ENCODE peak calls at places on chromosomes 6 and 20, in five cellular contexts. T, G, J, Z and F are unnamed samples.

GRCh38 chr20:37670426-37670825 is 23.4 kb upstream of the CTNNBL1 start:
- DNase-seq in T (no peak), G (no peak), J (no peak), Z (no peak), F (no peak)

GRCh38 chr6:3432416-3432815 is 24.4 kb downstream of the SLC22A23 start:
- DNase-seq in T (no peak), G (no peak), J (no peak), Z (no peak), F (no peak)

GRCh38 chr20:51532577-51533191 is 9.8 kb downstream of the NFATC2 start:
- DNase-seq in T (no peak), G (no peak), J (no peak), Z (no peak), F (no peak)

GRCh38 chr6:125790403-125791150 is at the start of gene NCOA7:
- DNase-seq in T (peak), G (peak), J (peak), Z (peak), F (peak)

GRCh38 chr6:145929037-145929633 is 35.0 kb downstream of the SHPRH start:
- DNase-seq in T (peak), G (no peak), J (no peak), Z (peak), F (no peak)

GRCh38 chr20:10584319-10584812 is 89.4 kb downstream of the JAG1 start:
- DNase-seq in T (no peak), G (no peak), J (no peak), Z (no peak), F (no peak)

GRCh38 chr6:30612213-30612612 is 4.8 kb downstream of the PPP1R10 start:
- DNase-seq in T (peak), G (no peak), J (no peak), Z (peak), F (no peak)

GRCh38 chr6:21603516-21603952 is 10.0 kb downstream of the SOX4 start:
- DNase-seq in T (no peak), G (no peak), J (no peak), Z (no peak), F (no peak)

GRCh38 chr6:143501851-143502250 is 9.7 kb downstream of the FUCA2 start:
- DNase-seq in T (no peak), G (no peak), J (no peak), Z (no peak), F (no peak)

GRCh38 chr20:44231193-44231592 is 15.9 kb upstream of the GDAP1L1 start:
- DNase-seq in T (no peak), G (no peak), J (no peak), Z (no peak), F (no peak)

GRCh38 chr6:157075549-157076426 is 247.5 kb downstream of the TMEM242 start:
- DNase-seq in T (peak), G (no peak), J (no peak), Z (peak), F (no peak)

GRCh38 chr6:36595168-36595818 is 1.1 kb downstream of the SRSF3 start:
- DNase-seq in T (peak), G (no peak), J (peak), Z (peak), F (no peak)

GRCh38 chr20:57544838-57545564 is 15.9 kb upstream of the PCK1 start:
- DNase-seq in T (no peak), G (no peak), J (no peak), Z (peak), F (no peak)

GRCh38 chr6:31834367-31834703 is 6.8 kb downstream of the HSPA1B start:
- DNase-seq in T (peak), G (peak), J (peak), Z (peak), F (peak)

GRCh38 chr20:52379723-52380336 is 188.3 kb upstream of the ZFP64 start:
- DNase-seq in T (peak), G (peak), J (peak), Z (peak), F (no peak)

GRCh38 chr20:51678041-51678697 is 90.0 kb downstream of the ATP9A start:
- DNase-seq in T (peak), G (no peak), J (no peak), Z (no peak), F (no peak)

DNA sequence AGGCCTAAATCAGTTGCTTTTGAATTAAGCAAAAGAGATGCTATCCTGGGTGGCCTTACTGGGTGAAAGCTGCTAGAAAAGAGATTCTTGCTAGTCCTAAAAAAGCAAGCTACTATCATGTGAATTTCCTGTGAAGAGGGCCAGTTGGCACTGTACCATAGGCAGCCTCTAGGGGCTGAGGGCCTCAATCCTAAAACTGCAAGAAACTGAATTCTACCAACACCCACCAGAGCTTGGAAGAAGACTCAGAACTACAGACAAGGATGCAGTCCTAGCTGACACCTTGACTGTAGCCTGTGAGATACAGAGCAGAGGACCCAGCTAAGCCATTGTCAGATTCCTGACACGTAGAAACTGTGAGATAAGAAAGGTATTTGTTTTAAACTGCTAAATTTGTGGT is 24.5 kb downstream of the CLIC5 start:
- DNase-seq in T (no peak), G (no peak), J (no peak), Z (no peak), F (no peak)
- TF ChIP-seq CTCF in T (no peak), G (no peak), J (no peak), Z (peak), F (no peak)

GRCh38 chr6:81105998-81106397 is 646.5 kb downstream of the TENT5A start:
- DNase-seq in T (peak), G (no peak), J (no peak), Z (no peak), F (no peak)
- TF ChIP-seq CTCF in T (no peak), G (no peak), J (no peak), Z (no peak), F (no peak)

GRCh38 chr6:10258341-10258740 is 156.5 kb downstream of the TFAP2A start:
- DNase-seq in T (no peak), G (no peak), J (no peak), Z (no peak), F (no peak)

GRCh38 chr6:10250655-10251220 is 164.1 kb downstream of the TFAP2A start:
- DNase-seq in T (no peak), G (no peak), J (no peak), Z (no peak), F (no peak)

GRCh38 chr6:10259676-10260075 is 155.2 kb downstream of the TFAP2A start:
- DNase-seq in T (no peak), G (no peak), J (no peak), Z (no peak), F (no peak)

GRCh38 chr6:10256113-10256690 is 158.7 kb downstream of the TFAP2A start:
- DNase-seq in T (no peak), G (no peak), J (peak), Z (peak), F (no peak)
- TF ChIP-seq CTCF in T (peak), G (no peak), J (no peak), Z (peak), F (no peak)

GRCh38 chr20:2104236-2104635 is 2.6 kb downstream of the STK35 start:
- DNase-seq in T (no peak), G (no peak), J (no peak), Z (no peak), F (no peak)

GRCh38 chr20:2101935-2102584 is 433 bp downstream of the STK35 start:
- DNase-seq in T (peak), G (peak), J (peak), Z (peak), F (peak)

GRCh38 chr20:2103454-2104153 is 2.0 kb downstream of the STK35 start:
- DNase-seq in T (peak), G (no peak), J (no peak), Z (no peak), F (no peak)

GRCh38 chr20:2101057-2101934 is at the start of gene STK35:
- DNase-seq in T (peak), G (no peak), J (peak), Z (peak), F (no peak)

DNA sequence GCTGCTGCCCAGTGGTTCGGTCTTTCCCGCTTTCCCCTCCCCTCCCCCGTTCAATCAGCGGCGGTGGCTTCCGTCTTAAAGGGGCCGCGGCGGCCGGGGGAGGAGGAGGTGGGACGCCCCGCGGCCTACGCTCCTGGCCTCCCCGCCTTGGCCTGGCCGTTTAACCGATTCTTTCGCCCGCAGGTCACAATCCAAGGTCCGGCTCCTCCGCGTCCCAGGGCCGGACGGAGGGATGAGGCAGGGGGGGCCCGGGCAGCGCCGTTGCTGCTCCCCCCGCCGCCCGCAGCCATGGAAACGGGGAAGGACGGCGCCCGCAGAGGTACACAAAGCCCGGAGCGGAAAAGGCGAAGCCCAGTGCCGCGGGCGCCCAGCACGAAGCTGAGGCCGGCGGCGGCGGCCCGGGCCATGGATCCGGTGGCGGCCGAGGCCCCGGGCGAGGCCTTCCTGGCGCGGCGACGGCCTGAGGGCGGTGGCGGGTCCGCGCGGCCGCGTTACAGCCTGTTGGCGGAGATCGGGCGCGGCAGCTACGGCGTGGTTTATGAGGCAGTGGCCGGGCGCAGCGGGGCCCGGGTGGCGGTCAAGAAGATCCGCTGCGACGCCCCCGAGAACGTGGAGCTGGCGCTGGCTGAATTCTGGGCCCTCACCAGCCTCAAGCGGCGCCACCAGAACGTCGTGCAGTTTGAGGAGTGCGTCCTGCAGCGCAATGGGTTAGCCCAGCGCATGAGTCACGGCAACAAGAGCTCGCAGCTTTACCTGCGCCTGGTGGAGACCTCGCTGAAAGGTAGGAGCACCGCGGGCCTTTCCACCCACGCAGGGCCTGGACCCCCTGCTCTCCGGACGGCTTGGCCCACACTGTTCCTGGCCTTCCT is 1.2 kb downstream of the STK35 start:
- DNase-seq in T (peak), G (peak), J (peak), Z (peak), F (peak)
- TF ChIP-seq CTCF in T (no peak), G (no peak), J (no peak), Z (no peak), F (no peak)

GRCh38 chr20:48025061-48025515 is 239.8 kb upstream of the SULF2 start:
- DNase-seq in T (peak), G (no peak), J (no peak), Z (no peak), F (no peak)
- TF ChIP-seq CTCF in T (no peak), G (no peak), J (no peak), Z (no peak), F (no peak)

GRCh38 chr6:5729813-5730212 is 276.9 kb downstream of the NRN1 start:
- DNase-seq in T (no peak), G (no peak), J (no peak), Z (no peak), F (no peak)
- TF ChIP-seq CTCF in T (no peak), G (no peak), J (no peak), Z (peak), F (no peak)

DNA sequence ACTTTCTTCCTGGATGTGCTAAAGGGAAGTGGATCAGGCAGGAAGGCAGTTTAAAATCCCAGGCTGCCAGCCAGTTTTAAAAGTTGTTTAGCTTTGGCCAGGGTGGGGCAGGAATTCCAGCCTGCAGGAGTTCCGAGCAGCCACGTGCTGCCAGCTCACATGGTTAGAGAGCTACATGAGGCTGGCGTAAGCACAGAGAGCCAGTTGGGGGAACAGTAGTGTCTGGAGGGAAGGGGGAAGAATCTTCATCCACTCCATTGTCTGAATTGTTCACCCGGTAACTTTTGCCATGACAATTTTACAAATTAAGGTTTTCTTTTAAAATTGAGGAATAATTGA is 12.0 kb downstream of the CDC25B start:
- DNase-seq in T (peak), G (peak), J (peak), Z (no peak), F (no peak)
- TF ChIP-seq CTCF in T (no peak), G (no peak), J (no peak), Z (no peak), F (no peak)